ENCODE peak calls at places on chromosomes 5 and 9, in seven cellular contexts. J, H, N, Y, O, A and B are unnamed samples.
A peak's percentile ranks its signal among the peaks of the same experiment; 100 is the strongest.

GRCh38 chr5:156037151-156037909 is 289.6 kb upstream of the SGCD start:
- DNase-seq in J (no peak), N (no peak), Y (no peak), H (no peak), A (no peak), O (no peak), B (no peak)

GRCh38 chr9:114909657-114910056 is 20.7 kb downstream of the TNFSF8 start:
- DNase-seq in A (no peak), H (no peak), J (no peak), Y (no peak), O (no peak), N (no peak), B (no peak)

GRCh38 chr9:127311239-127311741 is 46.7 kb downstream of the GARNL3 start:
- DNase-seq in H (peak; percentile 4), Y (peak; percentile 66), N (no peak), O (no peak), A (no peak), J (peak; percentile 64), B (no peak)

GRCh38 chr9:126709241-126709640 is 95.5 kb downstream of the LMX1B start:
- DNase-seq in Y (peak; percentile 11), A (peak; percentile 4), O (peak; percentile 12), J (no peak), H (no peak), N (no peak), B (no peak)

GRCh38 chr5:1827410-1828397 is 26.5 kb downstream of the NDUFS6 start:
- DNase-seq in H (no peak), N (no peak), O (no peak), A (peak; percentile 57), J (no peak), Y (no peak), B (no peak)

GRCh38 chr9:134503301-134504105 is 138.1 kb upstream of the COL5A1 start:
- DNase-seq in Y (no peak), H (no peak), O (no peak), N (no peak), J (no peak), A (peak; percentile 57), B (no peak)

GRCh38 chr9:95102572-95102971 is 214.9 kb downstream of the FANCC start:
- DNase-seq in J (no peak), H (no peak), O (no peak), Y (no peak), A (no peak), N (no peak), B (no peak)

GRCh38 chr9:7799234-7799933 is at the start of gene DMAC1:
- DNase-seq in Y (peak; percentile 85), J (peak; percentile 89), N (peak; percentile 48), A (peak; percentile 91), O (peak; percentile 46), H (peak; percentile 70), B (peak; percentile 31)

GRCh38 chr5:103849934-103850333 is 287.3 kb upstream of the NUDT12 start:
- DNase-seq in N (peak; percentile 38), A (no peak), O (no peak), J (peak; percentile 56), Y (no peak), H (no peak), B (peak; percentile 83)

GRCh38 chr9:122845116-122845515 is 16.7 kb upstream of the PDCL start:
- DNase-seq in A (no peak), J (no peak), H (no peak), O (no peak), Y (no peak), N (no peak), B (no peak)

GRCh38 chr5:30069441-30070263 is 1123.8 kb upstream of the CDH6 start:
- DNase-seq in N (no peak), Y (no peak), O (no peak), A (peak; percentile 67), H (no peak), J (no peak), B (no peak)
- H3K4me3 ChIP-seq in N (no peak overlapping the region), Y (no peak overlapping the region), O (no peak overlapping the region), A (no peak overlapping the region), H (no peak overlapping the region), J (no peak overlapping the region), B (no peak overlapping the region)

DNA sequence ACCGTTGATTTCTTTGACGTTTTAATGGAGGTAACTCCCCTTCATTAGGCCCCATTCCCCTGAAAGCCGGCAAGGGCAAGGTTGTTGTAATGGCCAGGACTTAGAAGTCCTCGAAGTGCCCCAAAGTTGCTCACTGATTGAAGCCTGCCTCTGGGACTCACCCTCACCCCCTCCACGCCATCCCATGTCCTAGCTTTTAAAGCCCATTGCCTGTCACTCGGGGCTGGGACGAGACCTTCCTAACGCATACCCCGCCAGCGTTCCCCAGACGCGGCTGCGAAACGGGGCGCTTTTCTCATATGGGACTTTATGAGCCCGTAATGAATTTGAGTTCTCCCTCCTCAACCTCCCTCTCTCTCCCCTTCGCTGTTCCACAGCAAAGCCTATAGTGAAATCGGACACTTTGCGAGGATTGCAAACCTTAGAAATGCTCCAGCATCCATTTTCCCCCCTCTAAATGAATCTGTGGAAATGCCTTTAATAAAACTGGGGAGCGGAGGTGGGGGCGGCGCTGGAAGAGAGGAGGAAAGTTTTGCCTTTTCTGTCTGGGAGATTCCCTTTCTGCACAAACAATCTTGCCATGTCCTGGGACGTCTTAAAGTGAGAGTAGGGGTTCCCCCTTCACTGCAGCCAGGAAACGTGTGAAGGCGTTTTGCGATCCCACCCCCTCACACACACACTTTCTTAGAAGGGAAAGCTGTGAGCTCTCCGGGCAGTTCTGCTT is 1.5 kb downstream of the PAPPA start:
- DNase-seq in Y (no peak), H (no peak), A (no peak), N (no peak), J (peak; percentile 92), O (no peak), B (no peak)
- H3K4me3 ChIP-seq in Y (peak overlapping the region; percentile 60), H (peak overlapping the region; percentile 77), A (peak overlapping the region; percentile 79), N (peak overlapping the region; percentile 67), J (peak overlapping the region; percentile 88), O (peak overlapping the region; percentile 78), B (peak overlapping the region; percentile 62)

GRCh38 chr5:163506726-163507125 is 1.3 kb downstream of the MAT2B start:
- DNase-seq in N (no peak), H (no peak), A (no peak), Y (no peak), J (peak; percentile 37), O (no peak), B (no peak)

GRCh38 chr5:163509288-163510040 is 4.0 kb downstream of the MAT2B start:
- DNase-seq in O (peak; percentile 55), H (no peak), J (peak; percentile 89), N (no peak), Y (peak; percentile 39), A (no peak), B (no peak)

GRCh38 chr5:163505049-163505474 is 357 bp upstream of the MAT2B start:
- DNase-seq in O (no peak), H (no peak), J (no peak), N (no peak), Y (no peak), A (no peak), B (no peak)

GRCh38 chr5:163505475-163506457 is at the start of gene MAT2B:
- DNase-seq in Y (peak; percentile 94), O (peak; percentile 93), N (no peak), J (peak; percentile 95), H (peak; percentile 92), A (peak; percentile 99), B (peak; percentile 43)

DNA sequence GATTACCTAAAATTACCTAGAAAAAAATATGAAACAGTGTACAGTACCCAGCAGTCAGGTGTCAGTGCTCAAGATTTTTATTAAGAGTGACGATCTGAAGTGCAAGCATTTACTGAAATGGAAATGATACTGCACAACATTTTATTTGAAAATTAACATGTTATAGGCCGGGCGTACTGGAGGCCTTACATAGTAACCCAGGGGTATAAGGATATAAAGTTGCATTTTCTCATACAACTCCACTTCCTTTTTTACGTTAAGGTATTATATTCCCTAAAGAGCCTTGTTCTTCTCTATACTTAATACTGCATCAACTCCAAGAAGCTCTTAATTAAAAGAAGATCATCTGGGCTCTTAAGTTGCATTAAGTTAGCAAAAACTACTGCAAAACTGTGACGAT is 3.3 kb downstream of the MAT2B start:
- DNase-seq in N (no peak), H (no peak), O (no peak), J (no peak), A (no peak), Y (no peak), B (no peak)
- H3K4me3 ChIP-seq in N (no peak overlapping the region), H (no peak overlapping the region), O (peak overlapping the region; percentile 71), J (peak overlapping the region; percentile 47), A (no peak overlapping the region), Y (no peak overlapping the region), B (no peak overlapping the region)

DNA sequence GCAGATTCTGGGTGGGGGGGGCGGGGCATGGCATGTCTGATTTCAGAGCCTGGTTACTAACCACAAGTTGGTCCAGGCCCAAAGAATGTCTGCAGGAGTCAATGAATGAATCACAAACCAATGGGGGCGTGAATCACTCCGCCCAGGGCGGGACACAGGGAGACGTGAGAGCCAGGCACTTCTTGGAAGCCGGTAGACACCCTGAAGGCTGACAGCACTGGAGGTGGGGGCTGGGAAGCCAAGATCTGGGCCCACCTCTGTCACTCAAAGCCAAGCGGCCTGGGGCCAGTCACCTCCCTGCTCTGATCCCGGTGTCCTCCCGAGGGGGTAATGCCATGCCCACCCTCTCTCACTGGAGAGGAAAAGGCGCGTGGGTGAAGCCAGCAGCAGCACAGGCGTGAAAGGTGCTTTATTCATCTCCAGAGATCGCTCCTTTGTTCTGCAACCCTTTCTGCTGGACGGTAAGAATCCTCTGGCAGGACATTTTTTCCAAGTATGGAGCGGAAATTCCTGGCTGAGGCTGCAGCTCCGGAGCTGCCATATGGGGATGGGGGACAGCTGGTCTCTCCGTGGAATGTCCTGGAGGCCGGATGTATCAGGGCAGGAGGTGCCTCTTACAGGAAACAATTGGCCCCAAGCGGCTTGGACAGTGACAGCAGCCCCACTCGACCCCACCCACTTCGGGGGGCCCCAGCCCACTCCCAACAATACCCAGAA is 85.0 kb downstream of the STK10 start:
- DNase-seq in J (peak; percentile 97), H (peak; percentile 23), O (peak; percentile 77), Y (peak; percentile 59), A (peak; percentile 90), N (peak; percentile 87), B (peak; percentile 88)
- H3K4me3 ChIP-seq in J (peak overlapping the region; percentile 38), H (no peak overlapping the region), O (peak overlapping the region; percentile 45), Y (no peak overlapping the region), A (no peak overlapping the region), N (peak overlapping the region; percentile 22), B (peak overlapping the region; percentile 20)

GRCh38 chr9:20558609-20559016 is 63.7 kb downstream of the MLLT3 start:
- DNase-seq in J (peak; percentile 75), N (peak; percentile 83), A (no peak), H (no peak), Y (no peak), O (no peak), B (peak; percentile 79)
- H3K4me3 ChIP-seq in J (no peak overlapping the region), N (no peak overlapping the region), A (no peak overlapping the region), H (no peak overlapping the region), Y (no peak overlapping the region), O (no peak overlapping the region), B (no peak overlapping the region)